ENCODE peak calls at places on chromosomes 1 and 21, in ten cellular contexts. M, V, Y, P, J, E, K, I, R and U are unnamed samples.

GRCh38 chr1:53896673-53897229 is 2.8 kb downstream of the DIO1 start:
- DNase-seq in M (no peak), K (no peak), V (no peak), P (peak), E (no peak), J (no peak), R (no peak), I (no peak), Y (no peak), U (no peak)

GRCh38 chr1:179939941-179940340 is 14.7 kb upstream of the CEP350 start:
- DNase-seq in P (no peak), V (no peak), M (no peak), J (no peak), Y (no peak), K (no peak), I (no peak), E (no peak), R (no peak), U (no peak)

GRCh38 chr1:96843196-96843595 is 121.6 kb downstream of the PTBP2 start:
- DNase-seq in R (no peak), V (peak), E (no peak), Y (no peak), M (no peak), P (no peak), I (no peak), K (no peak), J (no peak), U (no peak)

GRCh38 chr1:43836267-43836951 is 97.2 kb upstream of the ARTN start:
- DNase-seq in M (no peak), K (no peak), V (peak), I (peak), P (peak), J (no peak), E (no peak), R (peak), Y (no peak), U (peak)

GRCh38 chr1:68213843-68214242 is 18.5 kb downstream of the WLS start:
- DNase-seq in I (no peak), V (no peak), E (no peak), M (no peak), P (peak), R (no peak), J (no peak), Y (no peak), K (peak), U (peak)

GRCh38 chr1:155019377-155020245 is 14.0 kb downstream of the DCST2 start:
- DNase-seq in M (no peak), I (no peak), K (no peak), R (no peak), P (no peak), J (no peak), V (no peak), Y (no peak), E (no peak), U (no peak)

GRCh38 chr1:113429461-113430153 is 39.3 kb downstream of the MAGI3 start:
- DNase-seq in V (no peak), I (no peak), K (no peak), Y (no peak), E (no peak), P (no peak), R (no peak), J (peak), M (no peak), U (no peak)

GRCh38 chr1:217105432-217105831 is 382.2 kb upstream of the ESRRG start:
- DNase-seq in I (no peak), V (no peak), E (no peak), K (no peak), P (no peak), J (no peak), M (no peak), R (no peak), Y (no peak), U (no peak)

GRCh38 chr1:107486365-107486764 is 345.5 kb downstream of the NTNG1 start:
- DNase-seq in Y (no peak), M (no peak), P (no peak), E (no peak), R (no peak), V (no peak), J (no peak), I (no peak), K (no peak), U (no peak)

GRCh38 chr1:207990455-207990854 is 79.5 kb upstream of the CD34 start:
- DNase-seq in M (no peak), Y (no peak), K (no peak), J (no peak), R (no peak), V (no peak), P (no peak), I (no peak), E (no peak), U (no peak)

GRCh38 chr1:5389101-5389885 is 602.9 kb downstream of the NPHP4 start:
- DNase-seq in E (no peak), K (no peak), V (no peak), J (no peak), P (no peak), R (no peak), Y (no peak), I (no peak), M (no peak), U (no peak)

GRCh38 chr1:15849775-15850449 is 2.4 kb downstream of the SPEN start:
- DNase-seq in J (peak), V (peak), E (no peak), M (peak), Y (peak), I (peak), R (no peak), P (peak), K (peak), U (peak)

GRCh38 chr1:173590557-173590956 is 12.3 kb downstream of the SLC9C2 start:
- DNase-seq in I (no peak), P (no peak), K (no peak), M (no peak), R (no peak), V (peak), J (peak), E (no peak), Y (no peak), U (no peak)

GRCh38 chr1:226872455-226872854 is 2.0 kb downstream of the PSEN2 start:
- DNase-seq in K (peak), J (no peak), E (no peak), V (no peak), I (no peak), M (no peak), R (no peak), Y (no peak), P (peak), U (no peak)

GRCh38 chr1:86696522-86696921 is 7.9 kb upstream of the SH3GLB1 start:
- DNase-seq in R (no peak), P (no peak), E (no peak), K (peak), Y (no peak), V (no peak), I (no peak), M (no peak), J (no peak), U (no peak)

GRCh38 chr1:244291171-244291866 is 160.4 kb downstream of the ADSS2 start:
- DNase-seq in M (no peak), Y (no peak), P (no peak), J (no peak), R (no peak), K (no peak), I (no peak), V (peak), E (no peak), U (no peak)

GRCh38 chr1:25208127-25208526 is 24.2 kb downstream of the SYF2 start:
- DNase-seq in K (no peak), E (no peak), J (no peak), P (no peak), V (no peak), I (no peak), Y (no peak), R (no peak), M (no peak), U (no peak)

GRCh38 chr1:5551274-5551966 is 440.8 kb downstream of the NPHP4 start:
- DNase-seq in Y (peak), P (peak), V (peak), J (peak), M (no peak), K (no peak), I (no peak), R (no peak), E (no peak), U (no peak)

GRCh38 chr1:11152755-11153154 is 36.4 kb upstream of the ANGPTL7 start:
- DNase-seq in V (no peak), E (no peak), P (no peak), K (no peak), J (no peak), I (no peak), R (no peak), M (no peak), Y (no peak), U (no peak)

GRCh38 chr1:198113302-198113701 is 43.5 kb upstream of the NEK7 start:
- DNase-seq in M (no peak), I (no peak), E (no peak), V (no peak), J (no peak), Y (no peak), P (no peak), K (no peak), R (no peak), U (no peak)

GRCh38 chr1:23562138-23562819 is 3.0 kb upstream of the ID3 start:
- DNase-seq in M (peak), P (peak), E (no peak), I (peak), J (peak), R (no peak), K (peak), Y (peak), V (peak), U (peak)

GRCh38 chr1:60573726-60574409 is 500.3 kb upstream of the C1orf87 start:
- DNase-seq in Y (peak), K (peak), P (peak), I (no peak), R (no peak), J (peak), E (no peak), M (no peak), V (peak), U (no peak)

GRCh38 chr21:17610862-17611261 is 1.8 kb downstream of the BTG3 start:
- DNase-seq in P (peak), Y (no peak), V (peak), I (peak), J (peak), E (no peak), K (no peak), R (no peak), M (no peak), U (peak)

GRCh38 chr1:150514260-150514659 is 1.3 kb upstream of the FALEC start:
- DNase-seq in P (no peak), J (no peak), V (no peak), M (no peak), Y (no peak), I (no peak), R (no peak), E (no peak), K (no peak), U (no peak)

GRCh38 chr1:156571261-156571958 is 955 bp downstream of the IQGAP3 start:
- DNase-seq in I (peak), R (no peak), P (no peak), J (peak), E (no peak), M (no peak), Y (no peak), K (peak), V (peak), U (no peak)

GRCh38 chr1:33137800-33138199 is 44.0 kb downstream of the TRIM62 start:
- DNase-seq in E (no peak), I (peak), R (no peak), M (peak), J (no peak), K (peak), Y (no peak), P (peak), V (no peak), U (peak)

GRCh38 chr1:199551967-199552565 is 475.4 kb upstream of the NR5A2 start:
- DNase-seq in J (peak), R (no peak), Y (peak), I (peak), P (peak), K (peak), E (no peak), V (peak), M (peak), U (peak)

GRCh38 chr1:54046671-54047383 is 6.2 kb downstream of the TMEM59 start:
- DNase-seq in I (no peak), M (no peak), K (peak), P (no peak), R (no peak), E (no peak), J (no peak), V (no peak), Y (no peak), U (no peak)

GRCh38 chr1:91684599-91685196 is 184.0 kb downstream of the CDC7 start:
- DNase-seq in E (no peak), R (no peak), Y (no peak), M (no peak), V (no peak), J (no peak), K (peak), I (peak), P (no peak), U (no peak)

GRCh38 chr1:70355111-70355407 is 537 bp upstream of the ANKRD13C start:
- DNase-seq in P (no peak), V (no peak), K (no peak), E (no peak), Y (no peak), M (no peak), J (no peak), R (no peak), I (no peak), U (no peak)
- TF ChIP-seq MAX in P (no peak), V (no peak), K (no peak), E (no peak), Y (no peak), M (no peak), J (no peak), R (no peak), I (no peak), U (no peak)

DNA sequence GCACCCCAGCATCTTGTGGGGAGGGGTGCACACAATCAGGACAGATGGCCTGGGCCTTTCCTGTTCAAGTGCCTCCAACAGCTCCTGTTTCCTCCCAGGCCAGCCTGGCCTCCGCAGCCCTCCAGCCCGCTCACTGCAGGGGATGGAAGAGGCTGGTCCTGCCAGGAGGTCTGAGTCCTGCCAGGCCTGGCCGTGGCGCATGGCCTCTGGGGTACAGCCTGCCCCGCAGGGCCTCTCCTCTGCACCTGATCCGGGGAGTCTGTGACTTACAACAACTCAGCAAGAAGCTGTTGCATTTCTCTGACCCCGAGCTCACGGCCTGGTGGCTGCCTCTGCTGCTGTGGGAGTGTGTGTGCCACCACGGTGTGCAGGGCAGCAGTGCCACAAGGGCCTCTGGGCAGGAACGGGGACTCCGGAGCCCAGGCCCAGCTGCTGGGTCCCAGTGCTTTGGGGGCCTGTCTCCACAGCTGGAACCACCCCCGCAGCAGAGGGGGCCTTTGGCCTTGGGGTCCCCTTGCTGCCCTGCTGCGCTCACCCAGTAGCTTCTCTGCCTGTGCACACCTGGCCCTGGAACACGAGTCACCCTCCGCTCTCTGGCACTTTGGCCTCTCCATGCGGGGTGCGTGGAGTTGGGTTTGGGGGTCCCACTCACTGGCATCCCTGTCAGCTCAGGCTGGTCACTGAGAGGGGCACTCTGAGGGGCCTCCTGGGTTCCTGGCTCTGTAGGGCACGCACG is 17.4 kb upstream of the LRRC3 start:
- DNase-seq in V (no peak), J (no peak), I (no peak), K (no peak), M (no peak), R (no peak), P (no peak), Y (no peak), E (no peak), U (no peak)
- TF ChIP-seq MAX in V (no peak), J (no peak), I (no peak), K (no peak), M (no peak), R (no peak), P (no peak), Y (no peak), E (no peak), U (no peak)

GRCh38 chr21:35171385-35171784 is 122.3 kb upstream of the RUNX1 start:
- DNase-seq in J (no peak), Y (no peak), R (no peak), K (no peak), M (no peak), P (no peak), V (no peak), I (no peak), E (no peak), U (no peak)
- TF ChIP-seq MAX in J (no peak), Y (no peak), R (no peak), K (no peak), M (no peak), P (no peak), V (no peak), I (no peak), E (no peak), U (no peak)

DNA sequence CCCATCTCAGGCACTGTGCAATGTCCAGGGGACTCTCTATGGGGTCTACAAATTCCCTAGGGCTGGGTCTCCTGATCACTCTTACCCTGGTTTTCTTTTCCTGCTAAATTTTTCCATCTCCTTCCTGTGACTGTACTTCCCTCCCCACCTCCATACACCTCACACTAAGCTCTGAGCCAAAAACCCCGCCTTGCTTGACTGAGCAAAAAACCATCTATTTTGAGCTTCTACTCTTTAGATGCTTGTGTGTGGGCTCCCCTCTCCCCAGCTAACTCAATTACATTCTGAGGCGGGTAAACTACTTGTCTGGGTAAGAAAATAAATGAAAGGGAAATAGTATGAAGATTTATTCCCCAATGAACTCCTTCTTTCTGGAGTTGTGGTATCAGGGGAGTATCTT is 187.9 kb downstream of the PTPRU start:
- DNase-seq in K (no peak), R (no peak), P (no peak), Y (no peak), M (no peak), E (no peak), J (no peak), I (no peak), V (no peak), U (no peak)
- TF ChIP-seq MAX in K (no peak), R (no peak), P (no peak), Y (no peak), M (no peak), E (no peak), J (no peak), I (no peak), V (no peak), U (no peak)

GRCh38 chr1:66323958-66324357 is 210.0 kb upstream of the SGIP1 start:
- DNase-seq in R (no peak), I (no peak), J (no peak), Y (no peak), V (no peak), M (no peak), K (no peak), P (no peak), E (no peak), U (no peak)
- TF ChIP-seq MAX in R (no peak), I (no peak), J (no peak), Y (peak), V (no peak), M (no peak), K (no peak), P (no peak), E (no peak), U (no peak)

DNA sequence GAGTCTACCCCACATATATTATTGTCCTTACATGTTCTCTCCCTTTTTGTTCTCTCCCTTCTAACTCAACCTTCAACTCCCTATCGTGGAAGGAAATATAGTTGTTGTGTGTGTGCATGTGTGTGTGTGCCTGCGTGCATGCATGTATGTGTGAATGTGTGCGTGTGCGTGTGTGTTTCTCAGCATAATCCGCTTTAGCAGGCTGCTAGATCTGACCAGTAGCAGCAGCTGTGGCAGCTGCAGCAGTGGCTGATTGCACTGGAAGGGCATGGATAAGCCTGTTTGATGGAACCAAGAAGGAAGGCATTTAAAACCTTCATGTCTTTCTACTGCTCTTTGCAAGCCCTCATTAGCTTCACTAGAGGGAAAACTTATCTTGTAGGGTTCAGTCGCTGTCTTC is 65.6 kb upstream of the IRF2BP2 start:
- DNase-seq in P (no peak), Y (no peak), M (no peak), R (no peak), V (no peak), I (no peak), E (no peak), J (no peak), K (no peak), U (no peak)
- TF ChIP-seq MAX in P (no peak), Y (no peak), M (no peak), R (no peak), V (no peak), I (no peak), E (no peak), J (no peak), K (no peak), U (no peak)

DNA sequence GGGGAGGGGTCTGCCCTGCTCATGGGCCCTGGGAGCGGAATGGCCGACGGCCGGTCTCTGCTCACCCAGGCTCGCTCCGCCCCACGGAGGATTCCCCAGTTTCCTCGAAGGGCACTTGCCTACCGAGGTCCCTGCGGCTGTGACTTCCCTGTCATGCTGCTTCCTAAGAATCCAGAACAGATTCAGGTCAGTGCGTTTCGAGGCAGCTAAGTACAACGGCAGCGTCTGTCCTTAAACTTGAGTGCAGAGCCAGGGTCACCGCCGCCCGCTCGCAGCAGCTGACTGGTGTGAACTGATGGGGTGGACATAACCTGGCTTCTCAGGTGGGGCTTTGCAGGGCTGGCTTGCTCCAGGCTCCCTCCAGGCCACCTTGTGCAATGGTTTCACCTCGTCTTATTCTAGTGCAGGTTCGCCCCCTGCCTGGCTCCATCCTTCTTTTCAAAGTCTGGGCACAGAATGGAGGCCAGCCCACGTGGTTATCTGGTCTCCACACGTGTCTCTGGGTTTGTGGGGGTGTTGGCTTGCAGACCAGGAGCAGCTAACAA is 7.6 kb upstream of the C1orf174 start:
- DNase-seq in J (no peak), K (no peak), R (no peak), I (no peak), P (no peak), V (no peak), E (no peak), M (no peak), Y (no peak), U (no peak)
- TF ChIP-seq MAX in J (no peak), K (peak), R (no peak), I (peak), P (no peak), V (no peak), E (no peak), M (no peak), Y (no peak), U (no peak)